ENCODE peak calls at places on chromosome 1, in five cellular contexts. E is NCI-H774; Z is stimulated activated CD4-positive, alpha-beta T cell treated with anti-CD3 and anti-CD28 coated beads, Interleukin-2, amount 100 ng/mL, for 4 hours; J is K562; W is EL. V is an unnamed sample.

GRCh38 chr1:234973426-234974250 is 155.0 kb downstream of the TOMM20 start:
- DNase-seq in E (peak; percentile 93), J (no peak), Z (no peak), W (no peak), V (no peak)

GRCh38 chr1:28955930-28956552 is 41.7 kb downstream of the EPB41 start:
- DNase-seq in J (no peak), E (peak; percentile 75), W (no peak), Z (no peak), V (no peak)

GRCh38 chr1:66532798-66533783 is 862 bp upstream of the SGIP1 start:
- DNase-seq in E (no peak), J (no peak), Z (no peak), W (peak; percentile 90), V (no peak)

GRCh38 chr1:202034683-202035462 is 24.5 kb downstream of the ELF3 start:
- DNase-seq in W (peak; percentile 99), Z (no peak), E (peak; percentile 50), J (peak; percentile 57), V (peak; percentile 97)

GRCh38 chr1:63148825-63149645 is 173.3 kb upstream of the FOXD3 start:
- DNase-seq in J (peak; percentile 22), E (no peak), W (peak; percentile 46), Z (no peak), V (peak; percentile 49)

GRCh38 chr1:228236744-228237143 is 28.9 kb downstream of the OBSCN start:
- DNase-seq in Z (no peak), W (peak; percentile 58), J (peak; percentile 65), E (no peak), V (peak; percentile 45)

GRCh38 chr1:202107321-202107761 is 15.4 kb upstream of the GPR37L1 start:
- DNase-seq in W (no peak), J (no peak), E (peak; percentile 89), Z (no peak), V (peak; percentile 43)

GRCh38 chr1:186896211-186896610 is 67.5 kb downstream of the PLA2G4A start:
- DNase-seq in Z (no peak), J (no peak), E (no peak), W (no peak), V (no peak)

GRCh38 chr1:167555971-167556714 is 2.6 kb upstream of the CREG1 start:
- DNase-seq in J (peak; percentile 71), W (peak; percentile 71), E (peak; percentile 74), Z (peak; percentile 57), V (peak; percentile 64)

GRCh38 chr1:85146972-85147359 is 53.9 kb downstream of the SYDE2 start:
- DNase-seq in W (peak; percentile 87), J (no peak), E (no peak), Z (no peak), V (peak; percentile 17)

GRCh38 chr1:66403031-66403731 is 130.8 kb upstream of the SGIP1 start:
- DNase-seq in Z (no peak), W (no peak), J (no peak), E (no peak), V (no peak)

GRCh38 chr1:10471411-10472219 is 714 bp downstream of the DFFA start:
- DNase-seq in E (no peak), W (no peak), Z (no peak), J (no peak), V (peak; percentile 27)

GRCh38 chr1:206685256-206685748 is 597 bp downstream of the MAPKAPK2 start:
- DNase-seq in E (no peak), W (peak; percentile 43), J (peak; percentile 76), Z (peak; percentile 19), V (peak; percentile 21)